ENCODE peak calls at places on chromosomes 6 and 20, in eight cellular contexts. A is epithelial cell of esophagus, E is hepatocyte, O is RWPE1, M is nephron progenitor cell, D is foreskin fibroblast, P is GM20000, U is omental fat pad. Z is an unnamed sample.

GRCh38 chr20:40584128-40584819 is 104.8 kb downstream of the MAFB start:
- DNase-seq in A (no peak), E (no peak), O (no peak), M (no peak), D (no peak), P (no peak), U (no peak), Z (no peak)

GRCh38 chr20:59124326-59125029 is 39.1 kb upstream of the ZNF831 start:
- DNase-seq in A (no peak), E (no peak), O (no peak), M (no peak), D (no peak), P (no peak), U (no peak), Z (no peak)

GRCh38 chr6:132513821-132514545 is 1.1 kb upstream of the STX7 start:
- DNase-seq in A (no peak), E (no peak), O (no peak), M (no peak), D (no peak), P (no peak), U (no peak), Z (no peak)

GRCh38 chr20:20466341-20466879 is 98.5 kb downstream of the INSM1 start:
- DNase-seq in A (no peak), E (no peak), O (no peak), M (no peak), D (peak), P (peak), U (no peak), Z (no peak)

GRCh38 chr20:16123623-16124022 is 449.6 kb downstream of the KIF16B start:
- DNase-seq in A (peak), E (no peak), O (no peak), M (no peak), D (no peak), P (no peak), U (no peak), Z (no peak)

GRCh38 chr20:63441777-63442493 is 30.5 kb downstream of the KCNQ2 start:
- DNase-seq in A (peak), E (peak), O (peak), M (peak), D (no peak), P (peak), U (no peak), Z (peak)

GRCh38 chr20:53579581-53580375 is 13.9 kb downstream of the ZNF217 start:
- DNase-seq in A (peak), E (peak), O (peak), M (no peak), D (peak), P (no peak), U (no peak), Z (no peak)

GRCh38 chr6:157376241-157376640 is 4.7 kb upstream of the ZDHHC14 start:
- DNase-seq in A (no peak), E (no peak), O (no peak), M (no peak), D (no peak), P (no peak), U (no peak), Z (no peak)

GRCh38 chr6:162379762-162380409 is 347.7 kb downstream of the PRKN start:
- DNase-seq in A (no peak), E (no peak), O (no peak), M (no peak), D (peak), P (no peak), U (no peak), Z (no peak)

DNA sequence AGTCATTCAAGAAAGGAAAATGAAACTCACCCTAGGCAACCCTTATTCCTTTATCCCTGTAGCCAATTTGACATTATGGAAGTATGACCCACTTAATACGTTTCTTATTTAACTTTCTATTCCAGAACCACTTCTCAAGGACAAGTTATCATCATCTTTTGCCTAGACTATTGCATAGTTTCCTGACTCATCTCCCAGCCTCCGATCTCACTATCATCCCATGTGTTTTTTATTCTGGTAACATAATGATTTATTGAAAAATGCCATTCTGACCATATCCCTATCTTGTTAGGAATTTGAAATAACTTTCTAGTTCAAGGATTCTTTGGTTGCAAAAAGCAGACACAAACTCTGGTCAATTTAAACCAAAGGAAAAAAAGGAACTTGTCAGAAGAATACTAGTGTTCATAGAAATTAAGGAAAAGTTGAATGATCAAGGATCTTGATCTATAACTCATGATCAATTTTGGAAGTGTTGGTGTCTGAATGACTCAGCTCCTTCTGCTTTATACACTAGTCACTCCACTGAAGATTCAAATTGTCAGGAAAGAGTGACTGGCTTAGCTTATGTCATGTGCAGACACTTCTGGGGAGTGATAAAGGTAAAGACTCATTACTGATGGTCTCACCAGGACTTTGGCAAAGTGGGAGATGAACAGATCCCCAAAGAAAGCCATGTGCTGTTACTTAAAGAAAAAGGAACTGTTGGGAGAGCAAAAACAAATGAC is 8.5 kb upstream of the TINAG start:
- DNase-seq in A (no peak), E (no peak), O (no peak), M (no peak), D (peak), P (no peak), U (no peak), Z (no peak)
- TF ChIP-seq CTCF in A (no peak), E (no peak), O (no peak), M (no peak), D (no peak), P (no peak), U (no peak), Z (no peak)

GRCh38 chr6:4788953-4789584 is 12.9 kb downstream of the CDYL start:
- DNase-seq in A (no peak), E (no peak), O (no peak), M (peak), D (no peak), P (peak), U (no peak), Z (no peak)
- TF ChIP-seq CTCF in A (no peak), E (no peak), O (no peak), M (peak), D (no peak), P (peak), U (no peak), Z (no peak)

GRCh38 chr6:146700078-146700686 is 101.4 kb downstream of the ADGB start:
- DNase-seq in A (peak), E (peak), O (peak), M (peak), D (peak), P (peak), U (peak), Z (peak)
- TF ChIP-seq CTCF in A (peak), E (peak), O (peak), M (peak), D (peak), P (peak), U (no peak), Z (peak)

DNA sequence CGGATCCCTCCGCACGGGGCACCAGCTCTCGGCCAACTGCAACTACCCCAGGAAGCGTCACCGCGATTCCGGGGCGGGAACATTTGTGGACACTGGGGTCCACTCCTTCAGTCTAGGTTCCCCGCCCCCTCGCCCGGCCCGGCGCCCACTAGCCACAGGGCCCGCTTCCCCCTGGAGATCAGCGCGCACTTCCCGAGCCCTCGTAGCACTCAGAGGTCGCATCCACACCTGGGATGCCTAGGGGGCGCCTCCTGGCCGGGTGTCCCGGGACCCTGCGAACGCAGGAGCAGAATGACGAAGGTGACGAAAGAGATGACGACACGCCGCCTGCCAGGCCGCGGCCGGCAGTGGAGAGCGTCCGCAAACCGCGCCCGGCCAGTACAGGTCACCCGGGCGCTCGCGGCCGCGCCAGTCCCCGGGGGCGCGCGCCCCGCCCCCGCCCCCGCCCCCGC is 309 bp upstream of the AIG1 start:
- DNase-seq in A (peak), E (peak), O (peak), M (peak), D (peak), P (peak), U (peak), Z (peak)
- TF ChIP-seq CTCF in A (peak), E (peak), O (peak), M (no peak), D (peak), P (peak), U (no peak), Z (no peak)

GRCh38 chr6:101393291-101394251 is at the start of gene GRIK2:
- DNase-seq in A (peak), E (peak), O (peak), M (peak), D (peak), P (no peak), U (no peak), Z (peak)
- TF ChIP-seq CTCF in A (peak), E (peak), O (peak), M (peak), D (peak), P (no peak), U (no peak), Z (peak)

Z was measured in endothelial cell.